ENCODE peak calls at places on chromosome 7, in seven cellular contexts. One of them, this sample, is unnamed.
A peak's percentile ranks its signal among the peaks of the same experiment; 100 is the strongest.

GRCh38 chr7:133052357-133052756 is 29.5 kb downstream of the CHCHD3 start:
- DNase-seq in skeletal muscle cell: no peak
- DNase-seq in CD8-positive, alpha-beta memory T cell: no peak
- DNase-seq in stimulated activated CD4-positive, alpha-beta T cell treated with anti-CD3 and anti-CD28 coated beads, TNF-alpha, amount 100 ng/mL, for 4 hours: no peak
- DNase-seq in HL-60: no peak
- DNase-seq in fibroblast of mammary gland: no peak
- DNase-seq in GM10248: no peak
- DNase-seq in this sample: no peak

GRCh38 chr7:6634021-6634420 is 3.1 kb upstream of the ZNF316 start:
- DNase-seq in stimulated activated CD4-positive, alpha-beta T cell treated with anti-CD3 and anti-CD28 coated beads, TNF-alpha, amount 100 ng/mL, for 4 hours: no peak
- DNase-seq in GM10248: no peak
- DNase-seq in HL-60: no peak
- DNase-seq in CD8-positive, alpha-beta memory T cell: no peak
- DNase-seq in fibroblast of mammary gland: no peak
- DNase-seq in skeletal muscle cell: no peak
- DNase-seq in this sample: no peak

GRCh38 chr7:6271091-6271658 is 1.2 kb downstream of the CYTH3 start:
- DNase-seq in GM10248: no peak
- DNase-seq in fibroblast of mammary gland: peak; percentile 70
- DNase-seq in skeletal muscle cell: no peak
- DNase-seq in stimulated activated CD4-positive, alpha-beta T cell treated with anti-CD3 and anti-CD28 coated beads, TNF-alpha, amount 100 ng/mL, for 4 hours: no peak
- DNase-seq in CD8-positive, alpha-beta memory T cell: peak; percentile 30
- DNase-seq in HL-60: no peak
- DNase-seq in this sample: peak; percentile 83

GRCh38 chr7:70619659-70620058 is 512.3 kb upstream of the GALNT17 start:
- DNase-seq in fibroblast of mammary gland: no peak
- DNase-seq in HL-60: no peak
- DNase-seq in skeletal muscle cell: no peak
- DNase-seq in stimulated activated CD4-positive, alpha-beta T cell treated with anti-CD3 and anti-CD28 coated beads, TNF-alpha, amount 100 ng/mL, for 4 hours: no peak
- DNase-seq in GM10248: no peak
- DNase-seq in CD8-positive, alpha-beta memory T cell: no peak
- DNase-seq in this sample: no peak

GRCh38 chr7:136870799-136871487 is 2.5 kb downstream of the CHRM2 start:
- DNase-seq in HL-60: no peak
- DNase-seq in skeletal muscle cell: no peak
- DNase-seq in fibroblast of mammary gland: no peak
- DNase-seq in CD8-positive, alpha-beta memory T cell: no peak
- DNase-seq in stimulated activated CD4-positive, alpha-beta T cell treated with anti-CD3 and anti-CD28 coated beads, TNF-alpha, amount 100 ng/mL, for 4 hours: no peak
- DNase-seq in GM10248: no peak
- DNase-seq in this sample: peak; percentile 64

GRCh38 chr7:43701502-43701859 is 27.8 kb downstream of the COA1 start:
- DNase-seq in GM10248: no peak
- DNase-seq in HL-60: no peak
- DNase-seq in CD8-positive, alpha-beta memory T cell: no peak
- DNase-seq in fibroblast of mammary gland: no peak
- DNase-seq in skeletal muscle cell: no peak
- DNase-seq in stimulated activated CD4-positive, alpha-beta T cell treated with anti-CD3 and anti-CD28 coated beads, TNF-alpha, amount 100 ng/mL, for 4 hours: no peak
- DNase-seq in this sample: no peak

GRCh38 chr7:72538147-72538546 is 126.0 kb upstream of the CALN1 start:
- DNase-seq in HL-60: no peak
- DNase-seq in stimulated activated CD4-positive, alpha-beta T cell treated with anti-CD3 and anti-CD28 coated beads, TNF-alpha, amount 100 ng/mL, for 4 hours: no peak
- DNase-seq in GM10248: no peak
- DNase-seq in skeletal muscle cell: peak; percentile 15
- DNase-seq in fibroblast of mammary gland: no peak
- DNase-seq in CD8-positive, alpha-beta memory T cell: no peak
- DNase-seq in this sample: no peak

GRCh38 chr7:70539622-70540021 is 592.3 kb upstream of the GALNT17 start:
- DNase-seq in stimulated activated CD4-positive, alpha-beta T cell treated with anti-CD3 and anti-CD28 coated beads, TNF-alpha, amount 100 ng/mL, for 4 hours: no peak
- DNase-seq in fibroblast of mammary gland: no peak
- DNase-seq in CD8-positive, alpha-beta memory T cell: no peak
- DNase-seq in HL-60: no peak
- DNase-seq in skeletal muscle cell: no peak
- DNase-seq in GM10248: no peak
- DNase-seq in this sample: no peak

GRCh38 chr7:40659231-40659630 is 524.4 kb downstream of the SUGCT start:
- DNase-seq in GM10248: no peak
- DNase-seq in skeletal muscle cell: no peak
- DNase-seq in fibroblast of mammary gland: no peak
- DNase-seq in HL-60: no peak
- DNase-seq in stimulated activated CD4-positive, alpha-beta T cell treated with anti-CD3 and anti-CD28 coated beads, TNF-alpha, amount 100 ng/mL, for 4 hours: no peak
- DNase-seq in CD8-positive, alpha-beta memory T cell: no peak
- DNase-seq in this sample: no peak

GRCh38 chr7:96887426-96887825 is 117.9 kb upstream of the DLX6 start:
- DNase-seq in CD8-positive, alpha-beta memory T cell: no peak
- DNase-seq in skeletal muscle cell: no peak
- DNase-seq in stimulated activated CD4-positive, alpha-beta T cell treated with anti-CD3 and anti-CD28 coated beads, TNF-alpha, amount 100 ng/mL, for 4 hours: no peak
- DNase-seq in GM10248: no peak
- DNase-seq in HL-60: no peak
- DNase-seq in fibroblast of mammary gland: peak; percentile 6
- DNase-seq in this sample: no peak

GRCh38 chr7:91826377-91826776 is 54.1 kb downstream of the MTERF1 start:
- DNase-seq in stimulated activated CD4-positive, alpha-beta T cell treated with anti-CD3 and anti-CD28 coated beads, TNF-alpha, amount 100 ng/mL, for 4 hours: no peak
- DNase-seq in CD8-positive, alpha-beta memory T cell: no peak
- DNase-seq in GM10248: no peak
- DNase-seq in skeletal muscle cell: peak; percentile 16
- DNase-seq in fibroblast of mammary gland: peak; percentile 41
- DNase-seq in HL-60: no peak
- DNase-seq in this sample: no peak

GRCh38 chr7:106284516-106285050 is at the start of gene NAMPT:
- DNase-seq in stimulated activated CD4-positive, alpha-beta T cell treated with anti-CD3 and anti-CD28 coated beads, TNF-alpha, amount 100 ng/mL, for 4 hours: peak; percentile 53
- DNase-seq in skeletal muscle cell: no peak
- DNase-seq in CD8-positive, alpha-beta memory T cell: peak; percentile 40
- DNase-seq in fibroblast of mammary gland: no peak
- DNase-seq in GM10248: peak; percentile 38
- DNase-seq in HL-60: no peak
- DNase-seq in this sample: peak; percentile 82

GRCh38 chr7:2520131-2520807 is 695 bp downstream of the LFNG start:
- DNase-seq in fibroblast of mammary gland: no peak
- DNase-seq in CD8-positive, alpha-beta memory T cell: no peak
- DNase-seq in HL-60: peak; percentile 54
- DNase-seq in stimulated activated CD4-positive, alpha-beta T cell treated with anti-CD3 and anti-CD28 coated beads, TNF-alpha, amount 100 ng/mL, for 4 hours: no peak
- DNase-seq in GM10248: no peak
- DNase-seq in skeletal muscle cell: no peak
- DNase-seq in this sample: no peak

GRCh38 chr7:121831320-121831719 is 41.6 kb upstream of the PTPRZ1 start:
- DNase-seq in CD8-positive, alpha-beta memory T cell: no peak
- DNase-seq in skeletal muscle cell: no peak
- DNase-seq in stimulated activated CD4-positive, alpha-beta T cell treated with anti-CD3 and anti-CD28 coated beads, TNF-alpha, amount 100 ng/mL, for 4 hours: no peak
- DNase-seq in HL-60: no peak
- DNase-seq in fibroblast of mammary gland: no peak
- DNase-seq in GM10248: no peak
- DNase-seq in this sample: no peak

GRCh38 chr7:50382455-50382854 is 67.7 kb downstream of the FIGNL1 start:
- DNase-seq in GM10248: no peak
- DNase-seq in CD8-positive, alpha-beta memory T cell: no peak
- DNase-seq in HL-60: no peak
- DNase-seq in skeletal muscle cell: no peak
- DNase-seq in fibroblast of mammary gland: no peak
- DNase-seq in stimulated activated CD4-positive, alpha-beta T cell treated with anti-CD3 and anti-CD28 coated beads, TNF-alpha, amount 100 ng/mL, for 4 hours: no peak
- DNase-seq in this sample: no peak

GRCh38 chr7:2175514-2175913 is 57.2 kb downstream of the MAD1L1 start:
- DNase-seq in GM10248: no peak
- DNase-seq in stimulated activated CD4-positive, alpha-beta T cell treated with anti-CD3 and anti-CD28 coated beads, TNF-alpha, amount 100 ng/mL, for 4 hours: no peak
- DNase-seq in skeletal muscle cell: peak; percentile 92
- DNase-seq in fibroblast of mammary gland: peak; percentile 99
- DNase-seq in HL-60: no peak
- DNase-seq in CD8-positive, alpha-beta memory T cell: no peak
- DNase-seq in this sample: no peak

GRCh38 chr7:134750083-134751062 is 29.1 kb upstream of the CALD1 start:
- DNase-seq in skeletal muscle cell: no peak
- DNase-seq in stimulated activated CD4-positive, alpha-beta T cell treated with anti-CD3 and anti-CD28 coated beads, TNF-alpha, amount 100 ng/mL, for 4 hours: peak; percentile 37
- DNase-seq in fibroblast of mammary gland: peak; percentile 66
- DNase-seq in GM10248: peak; percentile 68
- DNase-seq in CD8-positive, alpha-beta memory T cell: peak; percentile 53
- DNase-seq in HL-60: peak; percentile 50
- DNase-seq in this sample: no peak

GRCh38 chr7:149854611-149855367 is 16.6 kb downstream of the ZNF862 start:
- DNase-seq in fibroblast of mammary gland: peak; percentile 33
- DNase-seq in stimulated activated CD4-positive, alpha-beta T cell treated with anti-CD3 and anti-CD28 coated beads, TNF-alpha, amount 100 ng/mL, for 4 hours: no peak
- DNase-seq in HL-60: no peak
- DNase-seq in skeletal muscle cell: no peak
- DNase-seq in GM10248: no peak
- DNase-seq in CD8-positive, alpha-beta memory T cell: no peak
- DNase-seq in this sample: peak; percentile 86

This sample was measured in sigmoid colon.